ENCODE peak calls at places on chromosome 9, in ten cellular contexts. X is fibroblast of villous mesenchyme; F is CD4-positive, alpha-beta T cell; Z is cardiac muscle cell; Q is pancreas; B is tibial nerve; H is lower lobe of right lung; D is right lobe of liver; O is hepatocyte; S is neural crest cell. T is an unnamed sample.

GRCh38 chr9:91905958-91906585 is 44.0 kb downstream of the ROR2 start:
- DNase-seq in X (peak), F (no peak), Z (peak), Q (no peak), B (peak), H (peak), D (no peak), O (no peak), S (no peak), T (no peak)

GRCh38 chr9:82606761-82607382 is 456.1 kb downstream of the RASEF start:
- DNase-seq in X (peak), F (no peak), Z (peak), Q (no peak), B (peak), H (no peak), D (peak), O (peak), S (peak), T (no peak)

GRCh38 chr9:23821400-23822181 is 4.4 kb downstream of the ELAVL2 start:
- DNase-seq in X (no peak), F (no peak), Z (peak), Q (peak), B (no peak), H (no peak), D (no peak), O (peak), S (peak), T (no peak)

GRCh38 chr9:95284152-95284551 is 33.4 kb downstream of the FANCC start:
- DNase-seq in X (peak), F (no peak), Z (no peak), Q (no peak), B (no peak), H (no peak), D (no peak), O (peak), S (no peak), T (no peak)

GRCh38 chr9:127467621-127468020 is 16.3 kb downstream of the LRSAM1 start:
- DNase-seq in X (no peak), F (no peak), Z (no peak), Q (no peak), B (no peak), H (no peak), D (no peak), O (no peak), S (no peak), T (no peak)

GRCh38 chr9:125235805-125236534 is 5.2 kb downstream of the HSPA5 start:
- DNase-seq in X (no peak), F (no peak), Z (no peak), Q (no peak), B (no peak), H (no peak), D (no peak), O (no peak), S (no peak), T (no peak)

GRCh38 chr9:133572821-133573361 is 36.3 kb downstream of the FAM163B start:
- DNase-seq in X (peak), F (no peak), Z (no peak), Q (no peak), B (no peak), H (peak), D (no peak), O (peak), S (no peak), T (no peak)

GRCh38 chr9:87859786-87860185 is 22.9 kb upstream of the SPATA31E1 start:
- DNase-seq in X (no peak), F (no peak), Z (no peak), Q (no peak), B (no peak), H (no peak), D (no peak), O (no peak), S (no peak), T (no peak)

GRCh38 chr9:95507456-95508241 is 9.1 kb downstream of the PTCH1 start:
- DNase-seq in X (peak), F (no peak), Z (peak), Q (peak), B (no peak), H (no peak), D (peak), O (peak), S (peak), T (no peak)

GRCh38 chr9:135886147-135886981 is 21.0 kb downstream of the CAMSAP1 start:
- DNase-seq in X (no peak), F (no peak), Z (no peak), Q (no peak), B (no peak), H (no peak), D (no peak), O (no peak), S (no peak), T (no peak)

GRCh38 chr9:15370496-15371464 is 51.9 kb upstream of the SNAPC3 start:
- DNase-seq in X (peak), F (no peak), Z (no peak), Q (no peak), B (no peak), H (no peak), D (no peak), O (no peak), S (no peak), T (no peak)

GRCh38 chr9:129280236-129281231 is 102.5 kb upstream of the IER5L start:
- DNase-seq in X (no peak), F (no peak), Z (no peak), Q (no peak), B (no peak), H (peak), D (peak), O (no peak), S (no peak), T (peak)

GRCh38 chr9:116032683-116033440 is 120.7 kb upstream of the PAPPA start:
- DNase-seq in X (no peak), F (no peak), Z (no peak), Q (no peak), B (no peak), H (no peak), D (peak), O (no peak), S (no peak), T (no peak)

GRCh38 chr9:98873535-98874432 is 66.3 kb downstream of the GALNT12 start:
- DNase-seq in X (peak), F (no peak), Z (no peak), Q (peak), B (no peak), H (no peak), D (no peak), O (no peak), S (no peak), T (no peak)

GRCh38 chr9:93645921-93646639 is 69.7 kb downstream of the PHF2 start:
- DNase-seq in X (no peak), F (no peak), Z (no peak), Q (no peak), B (no peak), H (no peak), D (no peak), O (no peak), S (no peak), T (no peak)

GRCh38 chr9:35859310-35859994 is 10.7 kb downstream of the OR13J1 start:
- DNase-seq in X (no peak), F (no peak), Z (no peak), Q (no peak), B (no peak), H (no peak), D (no peak), O (no peak), S (no peak), T (no peak)

GRCh38 chr9:76759726-76760125 is 4.5 kb upstream of the PCA3 start:
- DNase-seq in X (no peak), F (no peak), Z (no peak), Q (no peak), B (no peak), H (no peak), D (no peak), O (no peak), S (no peak), T (no peak)

GRCh38 chr9:135282001-135282731 is 194.7 kb downstream of the OLFM1 start:
- DNase-seq in X (no peak), F (peak), Z (peak), Q (peak), B (peak), H (peak), D (peak), O (peak), S (no peak), T (no peak)

GRCh38 chr9:135989722-135990467 is 28.7 kb upstream of the UBAC1 start:
- DNase-seq in X (no peak), F (peak), Z (no peak), Q (peak), B (no peak), H (peak), D (no peak), O (no peak), S (no peak), T (no peak)

GRCh38 chr9:70229026-70229425 is 29.8 kb upstream of the SMC5 start:
- DNase-seq in X (no peak), F (no peak), Z (peak), Q (no peak), B (peak), H (no peak), D (peak), O (peak), S (no peak), T (no peak)

GRCh38 chr9:77807846-77808749 is 160.0 kb upstream of the GNA14 start:
- DNase-seq in X (no peak), F (no peak), Z (no peak), Q (no peak), B (no peak), H (no peak), D (no peak), O (peak), S (no peak), T (no peak)

GRCh38 chr9:14372437-14373318 is 58.7 kb upstream of the NFIB start:
- DNase-seq in X (peak), F (no peak), Z (no peak), Q (no peak), B (no peak), H (no peak), D (no peak), O (peak), S (no peak), T (no peak)

GRCh38 chr9:23483566-23483965 is 342.5 kb downstream of the ELAVL2 start:
- DNase-seq in X (no peak), F (no peak), Z (no peak), Q (no peak), B (no peak), H (no peak), D (no peak), O (no peak), S (no peak), T (no peak)

GRCh38 chr9:96487030-96487396 is 37.0 kb downstream of the HABP4 start:
- DNase-seq in X (no peak), F (no peak), Z (no peak), Q (no peak), B (no peak), H (no peak), D (no peak), O (no peak), S (no peak), T (no peak)

GRCh38 chr9:23621924-23622323 is 204.1 kb downstream of the ELAVL2 start:
- DNase-seq in X (no peak), F (no peak), Z (no peak), Q (no peak), B (no peak), H (no peak), D (no peak), O (no peak), S (no peak), T (no peak)

GRCh38 chr9:123091459-123091858 is 58.0 kb downstream of the GPR21 start:
- DNase-seq in X (no peak), F (no peak), Z (no peak), Q (no peak), B (no peak), H (no peak), D (no peak), O (no peak), S (no peak), T (no peak)
- TF ChIP-seq CTCF in X (no peak), F (no peak), Z (no peak), Q (no peak), B (no peak), H (no peak), D (no peak), O (no peak), S (no peak), T (peak)

DNA sequence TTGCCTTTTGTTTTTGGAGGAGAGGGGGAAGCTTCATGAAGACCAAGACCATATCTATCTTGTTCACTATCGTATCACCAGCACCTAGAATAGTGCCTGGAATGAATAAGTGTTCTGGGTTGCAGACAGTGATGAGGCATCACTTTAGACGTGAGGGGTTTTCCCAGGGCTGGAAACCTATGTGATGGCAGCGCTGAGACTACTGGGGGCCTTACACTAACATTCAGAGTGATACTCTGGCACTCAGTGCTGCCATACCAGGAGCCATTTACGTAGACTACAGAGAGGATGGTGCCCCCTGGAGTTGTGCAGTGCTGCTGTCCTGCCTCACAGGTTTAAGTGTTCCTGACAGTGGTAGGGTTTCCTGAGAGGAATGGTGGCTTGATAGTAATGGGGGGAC is 6.9 kb downstream of the CCL19 start:
- DNase-seq in X (no peak), F (no peak), Z (no peak), Q (no peak), B (no peak), H (no peak), D (no peak), O (no peak), S (no peak), T (no peak)
- TF ChIP-seq CTCF in X (no peak), F (no peak), Z (no peak), Q (no peak), B (no peak), H (no peak), D (no peak), O (no peak), S (no peak), T (no peak)

GRCh38 chr9:130857864-130858730 is 23.0 kb downstream of the ABL1 start:
- DNase-seq in X (peak), F (no peak), Z (no peak), Q (no peak), B (peak), H (no peak), D (peak), O (no peak), S (no peak), T (no peak)

GRCh38 chr9:130852801-130853200 is 17.7 kb downstream of the ABL1 start:
- DNase-seq in X (no peak), F (no peak), Z (no peak), Q (no peak), B (no peak), H (no peak), D (no peak), O (no peak), S (no peak), T (no peak)

GRCh38 chr9:130854086-130854485 is 19.0 kb downstream of the ABL1 start:
- DNase-seq in X (peak), F (no peak), Z (no peak), Q (no peak), B (no peak), H (no peak), D (no peak), O (no peak), S (no peak), T (no peak)

GRCh38 chr9:130856474-130856873 is 21.4 kb downstream of the ABL1 start:
- DNase-seq in X (no peak), F (no peak), Z (no peak), Q (no peak), B (no peak), H (no peak), D (no peak), O (no peak), S (no peak), T (no peak)

DNA sequence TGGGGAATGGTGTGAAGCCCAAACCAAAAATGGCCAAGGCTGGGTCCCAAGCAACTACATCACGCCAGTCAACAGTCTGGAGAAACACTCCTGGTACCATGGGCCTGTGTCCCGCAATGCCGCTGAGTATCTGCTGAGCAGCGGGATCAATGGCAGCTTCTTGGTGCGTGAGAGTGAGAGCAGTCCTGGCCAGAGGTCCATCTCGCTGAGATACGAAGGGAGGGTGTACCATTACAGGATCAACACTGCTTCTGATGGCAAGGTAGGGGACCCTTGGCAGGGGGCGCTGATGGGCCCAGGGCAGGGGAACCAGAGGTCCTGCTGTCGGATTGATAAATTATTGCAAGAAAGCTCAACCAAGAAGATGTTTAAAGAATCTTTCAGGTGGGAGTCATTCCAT is 19.8 kb downstream of the ABL1 start:
- DNase-seq in X (no peak), F (no peak), Z (no peak), Q (no peak), B (no peak), H (no peak), D (no peak), O (no peak), S (no peak), T (no peak)
- TF ChIP-seq CTCF in X (no peak), F (no peak), Z (no peak), Q (no peak), B (no peak), H (no peak), D (no peak), O (no peak), S (no peak), T (no peak)

DNA sequence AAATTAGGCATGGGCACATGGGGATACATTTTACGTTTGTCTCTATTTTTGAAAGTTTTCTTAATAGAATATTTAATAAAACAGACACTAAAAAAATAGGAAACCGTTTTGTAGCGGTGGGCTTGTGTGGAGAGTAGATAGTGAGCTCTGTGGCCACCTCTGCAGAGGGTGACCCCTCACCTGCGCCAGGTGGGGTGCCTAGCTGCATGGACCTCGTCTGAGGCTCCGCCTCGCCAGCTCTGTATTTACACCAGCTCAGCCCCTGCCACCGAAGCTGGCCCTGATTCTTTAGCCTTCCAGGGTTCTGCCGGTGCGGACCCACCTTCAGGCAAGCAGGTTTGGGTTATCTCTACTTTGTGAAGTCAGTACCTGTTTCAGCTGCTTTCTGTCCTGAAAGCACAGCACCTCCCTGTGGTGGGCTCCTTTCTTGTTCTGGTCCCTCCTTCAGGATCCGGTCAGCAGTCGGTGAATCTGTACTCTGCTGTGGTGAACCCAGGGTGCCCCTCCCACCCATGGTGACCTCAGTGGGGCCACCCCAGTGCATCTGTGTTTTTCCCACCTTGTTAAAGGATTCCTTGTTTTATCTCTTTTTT is 105.2 kb upstream of the CACNA1B start:
- DNase-seq in X (no peak), F (no peak), Z (peak), Q (no peak), B (no peak), H (no peak), D (no peak), O (no peak), S (no peak), T (no peak)
- TF ChIP-seq CTCF in X (peak), F (no peak), Z (no peak), Q (no peak), B (no peak), H (no peak), D (peak), O (peak), S (no peak), T (no peak)

GRCh38 chr9:113796651-113797426 is 79.3 kb upstream of the ZNF618 start:
- DNase-seq in X (no peak), F (no peak), Z (no peak), Q (no peak), B (no peak), H (no peak), D (no peak), O (no peak), S (no peak), T (no peak)
- TF ChIP-seq CTCF in X (no peak), F (no peak), Z (no peak), Q (no peak), B (no peak), H (no peak), D (no peak), O (no peak), S (no peak), T (no peak)

GRCh38 chr9:120841930-120842684 is 615 bp downstream of the PSMD5 start:
- DNase-seq in X (peak), F (no peak), Z (peak), Q (no peak), B (no peak), H (no peak), D (no peak), O (no peak), S (no peak), T (no peak)

GRCh38 chr9:120846251-120846869 is 3.6 kb upstream of the PSMD5 start:
- DNase-seq in X (no peak), F (peak), Z (no peak), Q (no peak), B (no peak), H (no peak), D (no peak), O (no peak), S (no peak), T (no peak)

GRCh38 chr9:120845255-120845654 is 2.5 kb upstream of the PSMD5 start:
- DNase-seq in X (no peak), F (no peak), Z (no peak), Q (no peak), B (no peak), H (no peak), D (no peak), O (no peak), S (no peak), T (no peak)

GRCh38 chr9:120839146-120839545 is 3.6 kb downstream of the PSMD5 start:
- DNase-seq in X (peak), F (no peak), Z (no peak), Q (no peak), B (no peak), H (no peak), D (no peak), O (no peak), S (no peak), T (no peak)

DNA sequence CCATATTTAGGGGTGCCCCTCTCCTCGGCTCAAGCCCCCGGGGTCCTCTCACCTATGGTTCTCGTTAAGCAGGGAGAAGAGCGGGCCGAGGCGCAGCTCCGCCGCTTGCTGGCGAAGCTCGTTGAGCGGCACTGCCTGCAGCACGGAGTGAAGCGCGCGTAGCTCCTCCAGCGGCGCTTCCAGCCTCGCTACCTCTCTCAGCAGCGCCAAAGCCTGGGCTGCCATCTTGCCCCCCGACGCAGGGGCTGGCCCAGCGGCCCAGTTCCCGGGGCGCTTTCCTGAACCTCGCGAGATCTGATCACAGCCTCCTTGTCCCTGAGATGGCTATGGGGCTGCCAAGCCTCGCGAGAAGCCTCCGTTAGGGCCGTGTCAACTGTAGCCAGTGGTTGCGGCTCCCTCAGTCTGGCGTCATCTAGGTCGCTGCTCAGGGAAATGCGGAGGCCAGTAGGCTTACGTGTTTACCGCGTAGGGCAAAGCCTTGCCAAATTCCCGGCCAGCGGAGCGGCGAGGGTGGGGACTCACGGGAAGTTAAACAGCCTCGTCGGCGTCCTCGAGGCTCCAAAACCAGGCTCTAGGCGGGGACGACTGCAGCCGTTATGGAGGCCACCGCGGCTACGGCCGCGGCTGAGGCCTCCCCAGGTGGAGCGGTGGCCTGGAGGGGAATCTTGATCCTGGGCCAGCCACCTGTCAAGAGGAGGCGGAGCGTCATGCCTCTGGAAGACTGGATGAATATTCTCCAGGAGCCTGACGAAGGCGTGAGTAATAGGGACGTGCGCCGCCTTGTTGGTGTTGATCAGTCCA is at the start of gene PSMD5:
- DNase-seq in X (peak), F (peak), Z (peak), Q (peak), B (peak), H (peak), D (peak), O (peak), S (peak), T (peak)
- TF ChIP-seq CTCF in X (no peak), F (no peak), Z (no peak), Q (no peak), B (no peak), H (no peak), D (no peak), O (no peak), S (no peak), T (no peak)